ENCODE peak calls at places on chromosomes 13 and 19, in ten cellular contexts. N is HepG2, R is hepatocyte, X is IMR-90, U is HCT116, J is neuronal stem cell, O is DND-41, H is OCI-LY7, Q is GM23338, F is endothelial cell of umbilical vein. A is an unnamed sample.

GRCh38 chr13:97367427-97367826 is 66.5 kb upstream of the RAP2A start:
- DNase-seq in O (peak; percentile 18), N (no peak), X (peak; percentile 78), U (no peak), Q (peak; percentile 26), H (no peak), J (peak; percentile 40), F (no peak), R (peak; percentile 42), A (peak; percentile 78)

GRCh38 chr13:73462241-73462640 is 403.4 kb downstream of the KLF5 start:
- DNase-seq in O (no peak), X (peak; percentile 6), U (no peak), F (no peak), N (no peak), J (no peak), Q (no peak), H (no peak), R (no peak), A (peak; percentile 55)

GRCh38 chr13:110134801-110135200 is 172.2 kb downstream of the COL4A1 start:
- DNase-seq in R (no peak), O (no peak), U (no peak), Q (peak; percentile 64), X (no peak), H (no peak), F (no peak), N (no peak), J (no peak), A (peak; percentile 24)

GRCh38 chr13:101648766-101649489 is 196.5 kb downstream of the ITGBL1 start:
- DNase-seq in H (no peak), J (no peak), N (no peak), U (no peak), R (no peak), F (no peak), Q (no peak), X (no peak), O (no peak), A (no peak)

GRCh38 chr13:40228981-40229380 is 437.5 kb downstream of the FOXO1 start:
- DNase-seq in F (no peak), O (no peak), R (no peak), X (no peak), H (no peak), J (no peak), Q (no peak), U (no peak), N (no peak), A (peak; percentile 27)

GRCh38 chr13:98208606-98209005 is 31.5 kb upstream of the RNF113B start:
- DNase-seq in N (no peak), J (no peak), R (no peak), H (no peak), U (no peak), O (no peak), X (no peak), F (no peak), Q (no peak), A (no peak)

GRCh38 chr19:1259206-1259872 is 9.8 kb upstream of the CIRBP start:
- DNase-seq in F (peak; percentile 62), H (peak; percentile 79), J (no peak), N (peak; percentile 86), U (no peak), Q (peak; percentile 81), O (peak; percentile 83), X (peak; percentile 51), R (peak; percentile 87), A (peak; percentile 71)

GRCh38 chr19:49331616-49332055 is 3.6 kb upstream of the CD37 start:
- DNase-seq in J (no peak), O (peak; percentile 54), H (peak; percentile 91), N (peak; percentile 86), U (peak; percentile 37), F (peak; percentile 40), X (peak; percentile 57), Q (peak; percentile 74), R (peak; percentile 67), A (peak; percentile 51)

GRCh38 chr19:10870501-10870954 is 825 bp upstream of the CARM1 start:
- DNase-seq in F (no peak), U (no peak), H (no peak), X (no peak), N (no peak), J (no peak), R (no peak), Q (peak; percentile 95), O (no peak), A (no peak)

GRCh38 chr13:76644906-76645305 is 241.3 kb downstream of the KCTD12 start:
- DNase-seq in X (no peak), Q (no peak), N (no peak), H (no peak), U (no peak), O (no peak), J (no peak), R (no peak), F (no peak), A (no peak)

GRCh38 chr13:113853518-113854237 is 10.2 kb downstream of the GAS6 start:
- DNase-seq in O (no peak), H (no peak), N (no peak), F (peak; percentile 60), J (no peak), R (no peak), Q (no peak), U (no peak), X (peak; percentile 44), A (no peak)

GRCh38 chr13:113851480-113851803 is 12.4 kb downstream of the GAS6 start:
- DNase-seq in R (no peak), N (no peak), Q (no peak), O (no peak), J (no peak), F (no peak), X (no peak), U (no peak), H (no peak), A (no peak)

GRCh38 chr13:113854238-113855011 is 9.5 kb downstream of the GAS6 start:
- DNase-seq in X (peak; percentile 81), R (no peak), U (no peak), N (no peak), H (no peak), Q (no peak), J (no peak), O (peak; percentile 81), F (no peak), A (peak; percentile 66)

GRCh38 chr13:113851826-113852535 is 11.9 kb downstream of the GAS6 start:
- DNase-seq in J (no peak), N (no peak), U (no peak), H (no peak), O (no peak), F (no peak), Q (no peak), X (no peak), R (no peak), A (no peak)

DNA sequence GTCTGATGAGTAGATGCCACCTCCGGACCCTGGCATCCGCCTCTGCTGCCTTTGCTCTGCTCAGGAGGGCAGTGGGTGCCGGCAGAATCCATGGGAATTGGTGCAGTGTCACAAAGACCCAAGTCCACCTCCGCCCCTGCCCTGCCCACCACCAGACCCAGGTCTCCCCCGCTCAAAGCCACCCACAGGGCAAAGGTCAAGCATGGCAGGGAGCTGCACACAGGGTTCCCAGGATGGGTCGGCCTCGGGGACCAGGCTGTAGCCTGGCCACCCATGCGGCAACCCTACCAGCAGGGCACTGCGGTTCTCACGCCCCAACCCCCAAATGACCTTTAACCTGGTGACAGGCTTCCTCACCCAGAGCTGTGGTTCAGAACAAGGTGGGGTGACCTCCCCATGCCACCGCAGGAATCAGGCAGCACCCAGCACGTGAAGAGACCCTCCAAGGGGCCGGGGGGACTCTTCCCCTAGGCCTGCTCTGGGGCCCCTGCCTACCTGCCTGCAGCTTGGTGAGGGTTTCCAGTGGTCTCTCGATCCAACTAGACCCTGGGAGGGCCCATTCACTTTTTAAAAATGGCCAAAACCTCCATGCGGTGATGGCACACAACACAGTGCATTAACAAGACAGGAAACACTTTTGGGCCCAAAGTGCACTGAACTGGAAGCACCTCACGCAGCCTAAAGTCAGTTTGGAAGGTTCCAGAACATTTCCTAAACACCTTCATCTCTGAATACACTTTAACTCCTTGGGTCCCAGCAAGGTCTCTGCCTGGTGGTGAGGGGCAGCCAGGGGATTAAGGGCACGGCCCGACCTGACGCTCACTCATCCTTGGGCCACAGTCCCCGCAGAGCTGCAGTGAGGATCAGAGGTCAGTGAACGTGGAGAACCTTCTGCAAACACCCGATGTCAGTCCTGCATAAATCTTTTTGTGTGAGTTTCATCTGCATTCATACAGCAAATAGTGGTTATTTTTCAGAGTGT is 11.0 kb downstream of the GAS6 start:
- DNase-seq in F (no peak), X (no peak), U (no peak), R (no peak), N (no peak), Q (no peak), J (no peak), H (no peak), O (no peak), A (no peak)
- H3K4me3 ChIP-seq in F (no peak overlapping the region), X (no peak overlapping the region), U (no peak overlapping the region), R (no peak overlapping the region), N (no peak overlapping the region), Q (no peak overlapping the region), J (no peak overlapping the region), H (no peak overlapping the region), O (no peak overlapping the region), A (no peak overlapping the region)

DNA sequence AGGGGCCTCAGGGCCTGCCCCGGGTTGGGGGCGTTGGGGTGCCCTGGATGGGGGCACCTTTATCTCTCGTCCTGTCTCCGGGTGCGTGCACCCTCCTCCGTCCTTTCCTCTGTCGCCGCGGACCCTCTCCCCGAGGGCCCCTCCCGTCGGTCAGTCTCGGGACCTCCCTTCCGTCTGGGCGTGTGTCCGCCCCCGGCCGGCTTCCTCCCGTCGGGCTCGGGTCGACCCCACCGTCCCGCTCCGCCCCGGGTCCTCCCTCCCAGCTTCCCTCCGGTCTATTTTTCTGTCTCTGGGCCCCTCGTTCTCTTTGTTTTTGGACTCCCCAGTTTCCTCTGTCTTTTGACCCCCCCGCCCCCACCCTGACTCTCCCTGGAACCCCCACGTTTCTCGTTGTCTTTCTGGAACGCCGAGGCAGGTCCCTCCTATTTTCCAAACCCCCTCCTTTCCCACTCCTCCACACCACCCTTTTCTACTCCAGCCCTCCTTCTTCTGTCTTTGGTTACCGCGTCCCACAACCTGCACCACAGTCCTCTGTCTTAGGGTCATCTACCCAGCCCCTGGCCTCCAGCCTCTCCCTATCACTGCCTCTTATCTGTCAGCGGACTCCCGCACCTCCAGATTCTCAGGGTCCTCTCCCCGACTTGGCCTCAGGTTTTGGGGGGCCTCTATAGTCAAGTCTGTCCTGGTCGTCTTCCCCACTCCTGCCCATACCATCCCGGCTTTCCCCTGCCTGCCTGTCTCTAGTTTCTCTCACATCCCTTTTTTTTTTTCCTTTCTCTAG is 757 bp downstream of the EGLN2 start:
- DNase-seq in F (peak; percentile 64), J (no peak), X (no peak), R (peak; percentile 66), N (no peak), U (no peak), H (peak; percentile 64), O (no peak), Q (peak; percentile 69), A (no peak)
- H2AFZ ChIP-seq in F (no peak overlapping the region), J (peak overlapping the region; percentile 86), X (peak overlapping the region; percentile 84), R (no peak overlapping the region), N (no peak overlapping the region), U (no peak overlapping the region), H (no peak overlapping the region), O (peak overlapping the region; percentile 64), Q (no peak overlapping the region), A (no peak overlapping the region)

GRCh38 chr13:60009300-60010248 is 154.2 kb downstream of the DIAPH3 start:
- DNase-seq in N (no peak), U (no peak), Q (no peak), F (no peak), J (no peak), X (no peak), R (peak; percentile 41), O (no peak), H (no peak), A (peak; percentile 17)
- H3K4me3 ChIP-seq in N (no peak overlapping the region), U (no peak overlapping the region), Q (no peak overlapping the region), F (no peak overlapping the region), J (no peak overlapping the region), X (no peak overlapping the region), R (no peak overlapping the region), O (no peak overlapping the region), H (no peak overlapping the region), A (no peak overlapping the region)

GRCh38 chr19:19670070-19670551 is 1.5 kb downstream of the ZNF101 start:
- DNase-seq in Q (peak; percentile 88), X (no peak), R (no peak), J (no peak), F (no peak), U (no peak), N (no peak), H (no peak), O (no peak), A (no peak)
- H2AFZ ChIP-seq in Q (no peak overlapping the region), X (no peak overlapping the region), R (no peak overlapping the region), J (no peak overlapping the region), F (no peak overlapping the region), U (no peak overlapping the region), N (no peak overlapping the region), H (no peak overlapping the region), O (no peak overlapping the region), A (no peak overlapping the region)